ENCODE peak calls at places on chromosomes 11 and 22, in four cellular contexts. D is midbrain, U is NCI-H2081, F is ELR. Y is an unnamed sample.

GRCh38 chr11:38950882-38951281 is 2352.8 kb upstream of the RAG2 start:
- DNase-seq in D (no peak), U (no peak), F (peak), Y (no peak)

GRCh38 chr11:66705587-66706335 is 23.3 kb downstream of the SPTBN2 start:
- DNase-seq in D (no peak), U (no peak), F (no peak), Y (no peak)

GRCh38 chr11:17154409-17155159 is 53.2 kb downstream of the PIK3C2A start:
- DNase-seq in D (no peak), U (no peak), F (no peak), Y (no peak)

GRCh38 chr22:42856179-42856864 is 751 bp downstream of the ARFGAP3 start:
- DNase-seq in D (peak), U (no peak), F (peak), Y (peak)

GRCh38 chr11:2940930-2941821 is 12.0 kb upstream of the PHLDA2 start:
- DNase-seq in D (no peak), U (no peak), F (peak), Y (peak)

GRCh38 chr22:41902932-41903421 is 11.9 kb downstream of the SHISA8 start:
- DNase-seq in D (no peak), U (peak), F (no peak), Y (no peak)

GRCh38 chr11:704799-705645 is 1.0 kb upstream of the EPS8L2 start:
- DNase-seq in D (no peak), U (no peak), F (no peak), Y (no peak)

GRCh38 chr22:48405741-48406140 is 1421.9 kb downstream of the BRD1 start:
- DNase-seq in D (no peak), U (no peak), F (no peak), Y (no peak)

GRCh38 chr22:42612336-42612735 is 2.3 kb downstream of the POLDIP3 start:
- DNase-seq in D (no peak), U (no peak), F (no peak), Y (no peak)

GRCh38 chr11:87150936-87151335 is 113.2 kb downstream of the TMEM135 start:
- DNase-seq in D (no peak), U (no peak), F (peak), Y (peak)

GRCh38 chr11:66950113-66950535 is 8.1 kb downstream of the PC start:
- DNase-seq in D (no peak), U (peak), F (peak), Y (peak)

GRCh38 chr11:27293500-27294417 is 69.3 kb downstream of the CCDC34 start:
- DNase-seq in D (no peak), U (no peak), F (peak), Y (peak)

GRCh38 chr22:45476814-45477213 is 25.9 kb upstream of the FBLN1 start:
- DNase-seq in D (no peak), U (no peak), F (no peak), Y (peak)

GRCh38 chr11:636511-637332 is at the start of gene DRD4:
- DNase-seq in D (no peak), U (no peak), F (no peak), Y (peak)

GRCh38 chr22:38032681-38033521 is 24.3 kb upstream of the PICK1 start:
- DNase-seq in D (no peak), U (no peak), F (peak), Y (peak)

GRCh38 chr22:36377022-36377631 is 10.6 kb downstream of the MYH9 start:
- DNase-seq in D (no peak), U (no peak), F (no peak), Y (no peak)

GRCh38 chr22:30185129-30185528 is 61.4 kb downstream of the LIF start:
- DNase-seq in D (no peak), U (no peak), F (no peak), Y (no peak)

GRCh38 chr22:17370766-17371181 is 1.5 kb downstream of the CECR2 start:
- DNase-seq in D (no peak), U (no peak), F (no peak), Y (no peak)

GRCh38 chr11:63858628-63859550 is 20.0 kb downstream of the MARK2 start:
- DNase-seq in D (no peak), U (no peak), F (peak), Y (peak)

GRCh38 chr11:119078675-119079420 is 5.8 kb upstream of the HMBS start:
- DNase-seq in D (no peak), U (no peak), F (no peak), Y (no peak)

GRCh38 chr11:114398303-114398920 is 1.9 kb downstream of the C11orf71 start:
- DNase-seq in D (no peak), U (no peak), F (peak), Y (no peak)

GRCh38 chr11:33377852-33378385 is 120.7 kb downstream of the HIPK3 start:
- DNase-seq in D (no peak), U (no peak), F (peak), Y (peak)

GRCh38 chr11:9577551-9577950 is 4.1 kb downstream of the WEE1 start:
- DNase-seq in D (no peak), U (no peak), F (no peak), Y (peak)

GRCh38 chr11:6606471-6607189 is 3.1 kb downstream of the ILK start:
- DNase-seq in D (peak), U (peak), F (peak), Y (peak)

GRCh38 chr22:35361001-35361551 is 19.8 kb upstream of the HMOX1 start:
- DNase-seq in D (no peak), U (no peak), F (no peak), Y (no peak)

Y was measured in EH.